ENCODE peak calls at places on chromosome 14, in five cellular contexts. One of them, this sample, is unnamed.
A peak's percentile ranks its signal among the peaks of the same experiment; 100 is the strongest.

GRCh38 chr14:59389936-59390335 is 75.2 kb downstream of the GPR135 start:
- DNase-seq in cardiac fibroblast: no peak
- DNase-seq in HL-60: no peak
- DNase-seq in Peyer's patch: no peak
- DNase-seq in fibroblast of pulmonary artery: no peak
- DNase-seq in this sample: no peak

GRCh38 chr14:55103005-55103640 is 25.9 kb upstream of the LGALS3 start:
- DNase-seq in HL-60: no peak
- DNase-seq in fibroblast of pulmonary artery: peak; percentile 94
- DNase-seq in cardiac fibroblast: peak; percentile 97
- DNase-seq in Peyer's patch: peak; percentile 67
- DNase-seq in this sample: peak; percentile 95

GRCh38 chr14:55689971-55690871 is 110.2 kb downstream of the KTN1 start:
- DNase-seq in Peyer's patch: no peak
- DNase-seq in HL-60: peak; percentile 2
- DNase-seq in fibroblast of pulmonary artery: no peak
- DNase-seq in cardiac fibroblast: no peak
- DNase-seq in this sample: no peak

GRCh38 chr14:96001866-96002510 is 37.2 kb upstream of the C14orf132 start:
- DNase-seq in HL-60: no peak
- DNase-seq in fibroblast of pulmonary artery: no peak
- DNase-seq in Peyer's patch: no peak
- DNase-seq in cardiac fibroblast: no peak
- DNase-seq in this sample: peak; percentile 5

GRCh38 chr14:75010472-75010871 is 7.8 kb downstream of the EIF2B2 start:
- DNase-seq in HL-60: peak; percentile 2
- DNase-seq in cardiac fibroblast: peak; percentile 46
- DNase-seq in Peyer's patch: no peak
- DNase-seq in fibroblast of pulmonary artery: peak; percentile 39
- DNase-seq in this sample: no peak

GRCh38 chr14:32012062-32012461 is 65.0 kb upstream of the ARHGAP5 start:
- DNase-seq in fibroblast of pulmonary artery: no peak
- DNase-seq in Peyer's patch: no peak
- DNase-seq in HL-60: no peak
- DNase-seq in cardiac fibroblast: peak; percentile 10
- DNase-seq in this sample: no peak

GRCh38 chr14:70891741-70892140 is 15.5 kb upstream of the PCNX1 start:
- DNase-seq in Peyer's patch: no peak
- DNase-seq in cardiac fibroblast: no peak
- DNase-seq in fibroblast of pulmonary artery: peak; percentile 39
- DNase-seq in HL-60: no peak
- DNase-seq in this sample: no peak

GRCh38 chr14:92922883-92923743 is at the start of gene CHGA:
- DNase-seq in HL-60: peak; percentile 30
- DNase-seq in fibroblast of pulmonary artery: peak; percentile 52
- DNase-seq in Peyer's patch: no peak
- DNase-seq in cardiac fibroblast: peak; percentile 54
- DNase-seq in this sample: peak; percentile 20

GRCh38 chr14:92546347-92547053 is 32.9 kb downstream of the RIN3 start:
- DNase-seq in Peyer's patch: no peak
- DNase-seq in cardiac fibroblast: no peak
- DNase-seq in HL-60: no peak
- DNase-seq in fibroblast of pulmonary artery: no peak
- DNase-seq in this sample: peak; percentile 43

GRCh38 chr14:31106768-31107167 is 80.6 kb upstream of the STRN3 start:
- DNase-seq in cardiac fibroblast: no peak
- DNase-seq in Peyer's patch: no peak
- DNase-seq in HL-60: no peak
- DNase-seq in fibroblast of pulmonary artery: no peak
- DNase-seq in this sample: peak; percentile 18

GRCh38 chr14:74281069-74281468 is 21.7 kb downstream of the ABCD4 start:
- DNase-seq in Peyer's patch: no peak
- DNase-seq in fibroblast of pulmonary artery: no peak
- DNase-seq in cardiac fibroblast: no peak
- DNase-seq in HL-60: no peak
- DNase-seq in this sample: no peak

GRCh38 chr14:31261859-31262739 is 54.5 kb upstream of the HECTD1 start:
- DNase-seq in Peyer's patch: no peak
- DNase-seq in cardiac fibroblast: peak; percentile 83
- DNase-seq in fibroblast of pulmonary artery: peak; percentile 87
- DNase-seq in HL-60: peak; percentile 80
- DNase-seq in this sample: peak; percentile 52

GRCh38 chr14:71487941-71488340 is 444.3 kb upstream of the RGS6 start:
- DNase-seq in cardiac fibroblast: no peak
- DNase-seq in fibroblast of pulmonary artery: no peak
- DNase-seq in Peyer's patch: no peak
- DNase-seq in HL-60: no peak
- DNase-seq in this sample: no peak

GRCh38 chr14:55754471-55754870 is 174.5 kb downstream of the KTN1 start:
- DNase-seq in cardiac fibroblast: no peak
- DNase-seq in fibroblast of pulmonary artery: no peak
- DNase-seq in HL-60: no peak
- DNase-seq in Peyer's patch: no peak
- DNase-seq in this sample: no peak

GRCh38 chr14:29126361-29126760 is 359.8 kb downstream of the FOXG1 start:
- DNase-seq in Peyer's patch: no peak
- DNase-seq in cardiac fibroblast: no peak
- DNase-seq in fibroblast of pulmonary artery: no peak
- DNase-seq in HL-60: no peak
- DNase-seq in this sample: no peak

GRCh38 chr14:98909251-98909944 is 362.6 kb downstream of the BCL11B start:
- DNase-seq in Peyer's patch: no peak
- DNase-seq in fibroblast of pulmonary artery: no peak
- DNase-seq in cardiac fibroblast: peak; percentile 5
- DNase-seq in HL-60: no peak
- DNase-seq in this sample: peak; percentile 79

GRCh38 chr14:73774244-73774575 is 60.0 kb upstream of the PNMA1 start:
- DNase-seq in fibroblast of pulmonary artery: no peak
- DNase-seq in HL-60: no peak
- DNase-seq in Peyer's patch: no peak
- DNase-seq in cardiac fibroblast: no peak
- DNase-seq in this sample: no peak

GRCh38 chr14:68365228-68365627 is 427.6 kb downstream of the ZFP36L1 start:
- DNase-seq in cardiac fibroblast: peak; percentile 22
- DNase-seq in fibroblast of pulmonary artery: peak; percentile 51
- DNase-seq in Peyer's patch: no peak
- DNase-seq in HL-60: no peak
- DNase-seq in this sample: peak; percentile 75

GRCh38 chr14:97445367-97445766 is 648.2 kb downstream of the VRK1 start:
- DNase-seq in Peyer's patch: no peak
- DNase-seq in cardiac fibroblast: no peak
- DNase-seq in fibroblast of pulmonary artery: no peak
- DNase-seq in HL-60: no peak
- DNase-seq in this sample: no peak

GRCh38 chr14:68168460-68169109 is 349.0 kb downstream of the RAD51B start:
- DNase-seq in cardiac fibroblast: no peak
- DNase-seq in HL-60: no peak
- DNase-seq in fibroblast of pulmonary artery: no peak
- DNase-seq in Peyer's patch: no peak
- DNase-seq in this sample: no peak

GRCh38 chr14:97977711-97978261 is 1180.6 kb downstream of the VRK1 start:
- DNase-seq in Peyer's patch: peak; percentile 70
- DNase-seq in cardiac fibroblast: peak; percentile 5
- DNase-seq in fibroblast of pulmonary artery: peak; percentile 2
- DNase-seq in HL-60: no peak
- DNase-seq in this sample: peak; percentile 29

GRCh38 chr14:85248881-85249635 is 280.9 kb upstream of the FLRT2 start:
- DNase-seq in fibroblast of pulmonary artery: no peak
- DNase-seq in Peyer's patch: no peak
- DNase-seq in cardiac fibroblast: peak; percentile 25
- DNase-seq in HL-60: no peak
- DNase-seq in this sample: no peak

GRCh38 chr14:97276573-97276972 is 479.4 kb downstream of the VRK1 start:
- DNase-seq in cardiac fibroblast: no peak
- DNase-seq in Peyer's patch: no peak
- DNase-seq in HL-60: no peak
- DNase-seq in fibroblast of pulmonary artery: no peak
- DNase-seq in this sample: no peak

DNA sequence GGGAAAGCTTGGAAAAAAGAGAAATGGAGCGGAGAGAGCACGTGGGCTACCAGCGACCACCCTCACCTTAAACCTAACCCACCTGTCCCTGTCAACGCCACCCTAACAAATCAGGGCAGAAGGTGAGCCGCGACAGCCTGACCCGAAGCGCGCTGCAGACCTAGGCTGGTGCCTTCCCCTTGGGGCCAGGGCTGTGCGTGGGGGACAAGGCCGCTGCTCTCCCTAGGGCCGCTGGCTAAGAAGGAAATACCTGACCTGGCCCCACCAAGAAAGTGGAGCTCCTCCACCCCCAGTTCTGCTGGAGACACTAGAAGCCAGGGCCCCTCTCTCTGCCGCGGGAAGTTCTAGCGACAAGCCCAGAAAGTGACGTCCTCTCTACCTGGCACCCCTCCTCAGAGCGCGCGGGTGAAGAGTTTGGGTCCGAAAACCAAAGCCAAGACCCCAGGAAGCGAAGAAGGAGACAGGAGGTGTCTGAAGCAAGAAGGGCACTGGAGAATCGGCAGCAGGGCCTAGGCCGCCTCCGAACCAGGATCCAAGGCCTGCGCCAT is 7.5 kb downstream of the SIX1 start:
- DNase-seq in fibroblast of pulmonary artery: no peak
- DNase-seq in cardiac fibroblast: no peak
- DNase-seq in HL-60: no peak
- DNase-seq in Peyer's patch: no peak
- DNase-seq in this sample: no peak
- H3K4me3 ChIP-seq in fibroblast of pulmonary artery: no peak overlapping the region
- H3K4me3 ChIP-seq in cardiac fibroblast: no peak overlapping the region
- H3K4me3 ChIP-seq in HL-60: no peak overlapping the region
- H3K4me3 ChIP-seq in Peyer's patch: no peak overlapping the region
- H3K4me3 ChIP-seq in this sample: peak overlapping the region; percentile 17

GRCh38 chr14:60509438-60510253 is 700 bp downstream of the SIX6 start:
- DNase-seq in cardiac fibroblast: no peak
- DNase-seq in fibroblast of pulmonary artery: no peak
- DNase-seq in Peyer's patch: no peak
- DNase-seq in HL-60: no peak
- DNase-seq in this sample: no peak

GRCh38 chr14:60506985-60507829 is 1.7 kb upstream of the SIX6 start:
- DNase-seq in Peyer's patch: no peak
- DNase-seq in cardiac fibroblast: no peak
- DNase-seq in HL-60: no peak
- DNase-seq in fibroblast of pulmonary artery: no peak
- DNase-seq in this sample: no peak

GRCh38 chr14:60508363-60508706 is 611 bp upstream of the SIX6 start:
- DNase-seq in Peyer's patch: no peak
- DNase-seq in cardiac fibroblast: no peak
- DNase-seq in HL-60: no peak
- DNase-seq in fibroblast of pulmonary artery: no peak
- DNase-seq in this sample: no peak

GRCh38 chr14:60510254-60510975 is 1.5 kb downstream of the SIX6 start:
- DNase-seq in fibroblast of pulmonary artery: no peak
- DNase-seq in Peyer's patch: no peak
- DNase-seq in HL-60: no peak
- DNase-seq in cardiac fibroblast: no peak
- DNase-seq in this sample: no peak

DNA sequence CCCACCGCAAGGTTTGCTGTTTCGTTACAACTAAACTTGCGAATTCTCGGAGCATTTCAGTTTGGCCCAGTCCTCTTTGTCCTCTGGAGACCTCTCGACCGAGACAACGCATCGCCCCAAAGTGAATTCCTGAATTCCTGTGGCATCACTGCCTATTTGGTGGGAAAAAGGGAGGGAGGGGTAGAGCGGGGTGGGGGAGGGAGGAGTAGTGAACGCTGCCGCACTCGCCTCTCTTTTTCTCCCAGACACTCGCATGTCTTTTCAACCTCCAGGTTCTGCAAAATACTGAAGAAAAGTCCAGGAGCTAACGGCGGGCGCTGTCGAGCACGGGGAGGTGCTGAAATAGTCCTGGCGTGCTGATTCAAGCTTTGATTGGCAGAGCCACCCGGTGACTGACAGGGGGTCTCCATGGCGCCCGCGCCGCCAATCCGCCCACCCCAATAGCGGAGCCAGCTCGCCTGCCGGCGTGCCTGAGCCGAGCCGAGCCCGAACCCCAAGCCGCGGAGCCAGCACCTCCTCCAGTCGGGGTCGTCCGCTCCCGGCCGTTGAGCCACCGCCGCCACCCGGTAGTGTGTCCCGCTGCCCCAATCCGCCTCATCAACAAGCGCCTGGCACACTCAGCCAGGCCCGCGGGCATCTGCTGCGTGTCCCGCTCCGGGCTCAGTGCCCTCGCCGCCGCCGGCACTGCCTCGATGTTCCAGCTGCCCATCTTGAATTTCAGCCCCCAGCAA is at the start of gene SIX6:
- DNase-seq in cardiac fibroblast: peak; percentile 12
- DNase-seq in Peyer's patch: no peak
- DNase-seq in HL-60: no peak
- DNase-seq in fibroblast of pulmonary artery: peak; percentile 14
- DNase-seq in this sample: no peak
- H3K4me3 ChIP-seq in cardiac fibroblast: no peak within 1 kb of the TSS
- H3K4me3 ChIP-seq in Peyer's patch: no peak within 1 kb of the TSS
- H3K4me3 ChIP-seq in HL-60: no peak within 1 kb of the TSS
- H3K4me3 ChIP-seq in fibroblast of pulmonary artery: no peak within 1 kb of the TSS
- H3K4me3 ChIP-seq in this sample: no peak within 1 kb of the TSS

GRCh38 chr14:39265032-39265431 is 31.3 kb downstream of the MIA2 start:
- DNase-seq in Peyer's patch: no peak
- DNase-seq in fibroblast of pulmonary artery: peak; percentile 73
- DNase-seq in cardiac fibroblast: peak; percentile 67
- DNase-seq in HL-60: peak; percentile 53
- DNase-seq in this sample: peak; percentile 47
- H3K4me3 ChIP-seq in Peyer's patch: no peak overlapping the region
- H3K4me3 ChIP-seq in fibroblast of pulmonary artery: peak overlapping the region; percentile 97
- H3K4me3 ChIP-seq in cardiac fibroblast: peak overlapping the region; percentile 17
- H3K4me3 ChIP-seq in HL-60: no peak overlapping the region
- H3K4me3 ChIP-seq in this sample: peak overlapping the region; percentile 4

DNA sequence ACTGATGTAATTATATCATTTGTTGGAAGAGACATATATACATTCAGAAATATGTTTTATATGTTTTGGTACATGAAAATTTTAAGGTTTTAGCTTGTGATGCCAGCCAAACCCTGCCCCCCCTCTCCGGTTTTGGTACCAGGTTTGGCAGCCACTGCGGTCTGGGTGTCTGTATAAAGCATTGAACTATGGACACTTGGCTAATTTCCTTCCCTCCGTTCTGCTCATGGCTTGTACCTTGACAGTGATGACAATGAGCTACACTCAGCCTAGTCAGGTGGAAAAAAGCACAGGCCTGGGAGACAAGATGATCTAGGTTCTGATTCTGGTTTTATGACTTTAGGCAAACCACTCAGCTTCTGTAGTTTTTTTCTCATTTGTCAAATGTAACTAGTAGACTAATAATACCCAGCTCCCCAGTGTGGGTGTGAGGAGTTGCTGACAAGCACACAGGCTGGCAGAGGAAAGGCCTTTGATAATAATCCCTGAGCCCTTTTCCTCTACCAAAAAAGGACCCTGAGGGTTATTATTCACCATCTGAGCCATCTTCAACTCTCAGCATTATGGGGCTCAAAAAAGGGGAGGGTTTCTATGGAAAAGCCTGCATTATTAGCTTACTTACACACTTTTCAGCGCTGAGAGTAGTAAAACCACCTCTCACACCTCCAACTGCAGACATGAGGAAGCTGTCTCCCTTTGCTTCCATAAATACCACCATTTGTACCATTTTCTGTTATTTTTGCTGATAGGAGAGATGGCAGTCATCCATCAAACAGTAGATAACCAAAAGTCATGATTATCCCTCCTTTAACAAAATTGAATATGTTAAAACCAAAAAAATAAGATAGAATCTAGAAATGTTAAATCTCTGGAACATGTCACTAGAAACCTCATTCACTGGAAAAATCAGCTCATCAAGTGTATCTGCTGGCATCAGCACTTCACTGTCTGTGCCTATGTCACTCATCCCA is 76.3 kb upstream of the PSMC1 start:
- DNase-seq in HL-60: no peak
- DNase-seq in Peyer's patch: no peak
- DNase-seq in fibroblast of pulmonary artery: no peak
- DNase-seq in cardiac fibroblast: no peak
- DNase-seq in this sample: no peak
- H3K4me3 ChIP-seq in HL-60: no peak overlapping the region
- H3K4me3 ChIP-seq in Peyer's patch: no peak overlapping the region
- H3K4me3 ChIP-seq in fibroblast of pulmonary artery: no peak overlapping the region
- H3K4me3 ChIP-seq in cardiac fibroblast: no peak overlapping the region
- H3K4me3 ChIP-seq in this sample: no peak overlapping the region